ENCODE peak calls at places on chromosomes 12 and 14, in ten cellular contexts. A is WTC11, C is Peyer's patch, X is PC-3, J is nephron progenitor cell, Q is heart left ventricle, L is body of pancreas, R is osteocyte, W is lower leg skin, O is HFFc6. D is an unnamed sample.

GRCh38 chr14:41506552-41506951 is 100.1 kb upstream of the LRFN5 start:
- DNase-seq in W (no peak), L (no peak), J (no peak), R (no peak), Q (no peak), O (no peak), C (no peak), X (no peak), A (no peak), D (no peak)

GRCh38 chr12:65460076-65460475 is 181.6 kb downstream of the MSRB3 start:
- DNase-seq in L (no peak), Q (no peak), R (no peak), J (no peak), X (no peak), C (no peak), O (no peak), A (peak; percentile 18), W (no peak), D (no peak)

GRCh38 chr12:96329545-96329944 is 70.7 kb downstream of the CDK17 start:
- DNase-seq in A (no peak), R (no peak), L (no peak), W (no peak), Q (no peak), O (no peak), J (no peak), C (no peak), X (no peak), D (no peak)

GRCh38 chr14:70052990-70053389 is 135.8 kb downstream of the SLC8A3 start:
- DNase-seq in L (peak; percentile 27), O (no peak), R (no peak), W (no peak), Q (no peak), X (peak; percentile 40), J (peak; percentile 81), C (no peak), A (peak; percentile 57), D (peak; percentile 48)

GRCh38 chr12:87667378-87667777 is 361.8 kb downstream of the C12orf50 start:
- DNase-seq in C (no peak), R (no peak), Q (no peak), J (no peak), W (no peak), L (no peak), A (no peak), X (peak; percentile 61), O (no peak), D (no peak)

GRCh38 chr12:1931642-1932041 is 13.2 kb upstream of the CACNA2D4 start:
- DNase-seq in J (no peak), C (no peak), O (no peak), R (no peak), W (no peak), L (no peak), Q (no peak), A (no peak), X (no peak), D (no peak)

GRCh38 chr12:57066245-57066644 is 12.3 kb downstream of the NEMP1 start:
- DNase-seq in R (no peak), A (no peak), L (no peak), C (no peak), X (no peak), Q (no peak), W (no peak), O (no peak), J (no peak), D (no peak)

GRCh38 chr14:50773632-50774541 is 57.1 kb downstream of the NIN start:
- DNase-seq in J (peak; percentile 72), C (no peak), A (peak; percentile 83), W (peak; percentile 87), Q (no peak), R (no peak), L (peak; percentile 73), O (no peak), X (peak; percentile 91), D (peak; percentile 37)

GRCh38 chr12:42477931-42478330 is 111.6 kb downstream of the PRICKLE1 start:
- DNase-seq in W (no peak), O (no peak), A (no peak), R (no peak), L (no peak), J (no peak), Q (no peak), C (no peak), X (no peak), D (no peak)

GRCh38 chr14:56694609-56695008 is 115.0 kb downstream of the TMEM260 start:
- DNase-seq in R (peak; percentile 8), A (no peak), X (no peak), Q (no peak), O (no peak), W (no peak), J (no peak), C (no peak), L (no peak), D (no peak)

GRCh38 chr12:75446857-75447256 is 33.7 kb upstream of the GLIPR1 start:
- DNase-seq in C (no peak), W (no peak), L (no peak), O (peak; percentile 70), A (no peak), R (no peak), X (peak; percentile 89), J (no peak), Q (no peak), D (no peak)

GRCh38 chr14:103748539-103748867 is 32.9 kb downstream of the ZFYVE21 start:
- DNase-seq in C (no peak), O (no peak), Q (no peak), R (no peak), W (no peak), A (no peak), J (no peak), X (no peak), L (no peak), D (no peak)

GRCh38 chr14:28243600-28243999 is 523.0 kb upstream of the FOXG1 start:
- DNase-seq in J (no peak), Q (no peak), C (no peak), A (no peak), W (no peak), X (peak; percentile 39), R (no peak), L (no peak), O (no peak), D (no peak)

GRCh38 chr12:69046372-69046771 is 113.4 kb upstream of the CPM start:
- DNase-seq in W (no peak), C (no peak), O (no peak), Q (no peak), A (no peak), L (no peak), X (no peak), R (no peak), J (no peak), D (no peak)

DNA sequence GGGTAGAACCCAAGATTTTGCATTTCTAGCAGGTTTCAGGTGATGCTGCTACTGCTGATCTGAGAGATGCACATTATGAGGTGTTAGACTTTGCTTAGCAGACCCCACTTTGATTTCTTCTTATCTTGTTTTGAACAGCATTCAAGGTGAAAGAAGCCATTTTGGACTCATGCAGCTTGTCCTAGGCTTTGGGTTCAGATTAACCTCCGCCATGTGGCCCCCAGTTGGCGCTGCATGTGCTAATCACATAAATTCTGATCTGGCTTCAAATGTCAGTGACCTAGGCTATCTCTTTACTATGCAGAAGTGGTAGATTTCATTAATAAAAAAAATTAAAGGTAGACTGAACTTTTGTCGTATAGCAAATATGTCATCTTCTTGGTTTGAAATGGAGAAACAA is 89.8 kb upstream of the DYRK2 start:
- DNase-seq in Q (no peak), X (no peak), O (no peak), W (no peak), R (no peak), J (no peak), L (no peak), A (no peak), C (no peak), D (no peak)
- TF ChIP-seq CTCF in Q (no peak), X (no peak), O (no peak), W (no peak), R (no peak), J (no peak), L (no peak), A (no peak), C (no peak), D (no peak)

GRCh38 chr12:79374543-79374942 is 316.2 kb downstream of the PAWR start:
- DNase-seq in W (no peak), A (no peak), Q (no peak), O (no peak), L (no peak), R (no peak), J (no peak), X (peak; percentile 27), C (no peak), D (no peak)
- TF ChIP-seq CTCF in W (no peak), A (no peak), Q (no peak), O (no peak), L (no peak), R (no peak), J (no peak), X (no peak), C (no peak), D (no peak)

DNA sequence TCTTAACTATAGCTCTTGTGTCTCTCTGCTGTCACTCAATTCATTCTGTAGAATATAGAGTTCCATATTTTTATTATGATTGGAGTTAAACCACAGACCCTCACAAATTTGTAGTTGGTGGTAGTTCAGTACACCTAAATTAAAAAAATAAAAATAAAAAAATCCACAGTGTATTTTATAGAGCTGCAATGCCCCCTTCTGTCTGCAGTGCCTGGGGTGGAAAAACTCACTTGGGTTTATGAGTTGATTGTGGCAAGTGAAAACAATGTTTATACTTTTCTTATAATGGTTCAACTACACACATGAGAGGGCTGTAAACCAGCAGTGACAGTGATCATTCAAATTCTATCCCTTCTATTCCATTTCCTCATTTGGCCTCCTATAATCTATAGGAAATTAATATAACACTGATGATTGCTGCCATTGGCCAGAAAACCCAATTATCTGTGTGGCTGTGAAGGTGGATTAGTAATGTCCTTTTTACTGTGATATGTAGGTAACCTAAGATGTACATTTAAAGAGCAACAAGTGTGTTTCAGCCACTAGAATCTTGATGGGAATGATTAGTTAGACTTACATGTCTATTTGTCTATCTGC is 166.9 kb upstream of the LRIG3 start:
- DNase-seq in O (peak; percentile 13), X (peak; percentile 37), C (no peak), L (peak; percentile 16), A (no peak), R (no peak), J (no peak), Q (no peak), W (no peak), D (no peak)
- TF ChIP-seq CTCF in O (peak; percentile 83), X (peak; percentile 78), C (peak; percentile 53), L (no peak), A (no peak), R (peak; percentile 79), J (peak; percentile 24), Q (peak; percentile 37), W (no peak), D (peak; percentile 43)

DNA sequence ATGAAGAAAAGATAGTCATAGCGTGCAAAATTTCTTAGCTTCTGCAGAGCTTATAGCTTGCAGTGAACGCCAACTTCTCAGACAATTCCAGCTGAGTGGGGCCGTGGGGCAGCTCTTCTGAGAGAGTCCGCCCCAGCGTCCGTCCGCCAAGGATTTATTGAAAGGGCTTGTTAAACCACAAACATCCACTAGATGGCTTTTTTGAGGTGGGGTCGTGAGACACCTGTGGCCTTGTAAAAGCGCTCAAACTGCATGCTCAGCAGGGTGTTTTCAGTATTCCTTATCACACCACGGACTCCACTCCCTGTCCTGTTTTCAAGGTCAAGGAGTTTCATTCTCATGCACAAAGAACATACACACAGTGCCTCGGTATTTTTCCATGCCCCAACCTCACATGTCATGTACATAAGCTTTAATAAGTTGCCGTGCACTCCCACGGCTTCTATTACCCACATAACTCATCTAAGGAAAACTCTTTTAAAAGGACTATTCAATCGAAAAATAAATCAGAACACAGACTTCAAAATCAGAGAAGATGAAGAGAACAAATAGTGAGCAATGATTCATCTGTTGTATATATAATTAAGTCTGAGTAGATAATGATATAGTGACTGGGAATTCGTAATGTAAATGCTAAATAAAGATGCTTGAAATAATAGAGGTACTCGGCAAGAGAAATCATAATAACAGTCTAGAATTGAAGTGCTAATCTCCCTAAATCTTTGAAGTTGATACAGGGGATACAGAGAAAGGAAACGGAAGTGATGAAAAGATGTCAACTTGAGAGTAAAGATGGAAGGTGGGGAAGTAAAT is 46.7 kb downstream of the WBP11 start:
- DNase-seq in C (peak; percentile 72), Q (no peak), O (no peak), A (peak; percentile 64), L (no peak), W (no peak), X (peak; percentile 12), R (no peak), J (peak; percentile 45), D (peak; percentile 33)
- TF ChIP-seq CTCF in C (peak; percentile 65), Q (peak; percentile 17), O (peak; percentile 62), A (peak; percentile 62), L (no peak), W (no peak), X (peak; percentile 39), R (peak; percentile 53), J (peak; percentile 66), D (peak; percentile 81)